ENCODE peak calls at places on chromosomes 2 and 18, in nine cellular contexts. One of them, this sample, is unnamed.

GRCh38 chr2:104429978-104430740 is 423.8 kb upstream of the POU3F3 start:
- DNase-seq in left kidney: peak
- DNase-seq in stimulated activated CD8-positive, alpha-beta memory T cell treated with anti-CD3 and anti-CD28 coated beads, Interleukin-12 subunit alpha, Interleukin-12 subunit beta, amount 100 ng/mL, for 1 hour: no peak
- DNase-seq in fibroblast of villous mesenchyme: no peak
- DNase-seq in A172: no peak
- DNase-seq in M059J: no peak
- DNase-seq in non-pigmented ciliary epithelial cell: no peak
- DNase-seq in Calu3: no peak
- DNase-seq in lower leg skin: no peak
- DNase-seq in this sample: no peak

GRCh38 chr2:173496746-173497145 is 142.1 kb downstream of the CDCA7 start:
- DNase-seq in fibroblast of villous mesenchyme: peak
- DNase-seq in left kidney: no peak
- DNase-seq in stimulated activated CD8-positive, alpha-beta memory T cell treated with anti-CD3 and anti-CD28 coated beads, Interleukin-12 subunit alpha, Interleukin-12 subunit beta, amount 100 ng/mL, for 1 hour: no peak
- DNase-seq in A172: peak
- DNase-seq in M059J: peak
- DNase-seq in lower leg skin: no peak
- DNase-seq in non-pigmented ciliary epithelial cell: peak
- DNase-seq in Calu3: no peak
- DNase-seq in this sample: no peak

GRCh38 chr18:3448845-3449701 is 899 bp upstream of the TGIF1 start:
- DNase-seq in Calu3: peak
- DNase-seq in A172: peak
- DNase-seq in M059J: peak
- DNase-seq in stimulated activated CD8-positive, alpha-beta memory T cell treated with anti-CD3 and anti-CD28 coated beads, Interleukin-12 subunit alpha, Interleukin-12 subunit beta, amount 100 ng/mL, for 1 hour: peak
- DNase-seq in left kidney: peak
- DNase-seq in fibroblast of villous mesenchyme: peak
- DNase-seq in non-pigmented ciliary epithelial cell: no peak
- DNase-seq in lower leg skin: peak
- DNase-seq in this sample: peak

GRCh38 chr2:26915316-26915715 is 55.1 kb upstream of the MAPRE3 start:
- DNase-seq in left kidney: no peak
- DNase-seq in fibroblast of villous mesenchyme: no peak
- DNase-seq in stimulated activated CD8-positive, alpha-beta memory T cell treated with anti-CD3 and anti-CD28 coated beads, Interleukin-12 subunit alpha, Interleukin-12 subunit beta, amount 100 ng/mL, for 1 hour: no peak
- DNase-seq in lower leg skin: peak
- DNase-seq in non-pigmented ciliary epithelial cell: no peak
- DNase-seq in M059J: no peak
- DNase-seq in A172: no peak
- DNase-seq in Calu3: no peak
- DNase-seq in this sample: no peak

GRCh38 chr2:85017436-85018048 is 46.6 kb downstream of the KCMF1 start:
- DNase-seq in left kidney: peak
- DNase-seq in lower leg skin: no peak
- DNase-seq in Calu3: no peak
- DNase-seq in A172: peak
- DNase-seq in M059J: peak
- DNase-seq in fibroblast of villous mesenchyme: peak
- DNase-seq in stimulated activated CD8-positive, alpha-beta memory T cell treated with anti-CD3 and anti-CD28 coated beads, Interleukin-12 subunit alpha, Interleukin-12 subunit beta, amount 100 ng/mL, for 1 hour: no peak
- DNase-seq in non-pigmented ciliary epithelial cell: no peak
- DNase-seq in this sample: peak

GRCh38 chr2:180203972-180204371 is 196.9 kb upstream of the CWC22 start:
- DNase-seq in M059J: peak
- DNase-seq in stimulated activated CD8-positive, alpha-beta memory T cell treated with anti-CD3 and anti-CD28 coated beads, Interleukin-12 subunit alpha, Interleukin-12 subunit beta, amount 100 ng/mL, for 1 hour: no peak
- DNase-seq in left kidney: no peak
- DNase-seq in non-pigmented ciliary epithelial cell: peak
- DNase-seq in lower leg skin: no peak
- DNase-seq in Calu3: no peak
- DNase-seq in fibroblast of villous mesenchyme: peak
- DNase-seq in A172: no peak
- DNase-seq in this sample: no peak

GRCh38 chr2:86622878-86623548 is 652 bp downstream of the RNF103 start:
- DNase-seq in lower leg skin: peak
- DNase-seq in stimulated activated CD8-positive, alpha-beta memory T cell treated with anti-CD3 and anti-CD28 coated beads, Interleukin-12 subunit alpha, Interleukin-12 subunit beta, amount 100 ng/mL, for 1 hour: peak
- DNase-seq in A172: peak
- DNase-seq in M059J: no peak
- DNase-seq in left kidney: peak
- DNase-seq in Calu3: peak
- DNase-seq in fibroblast of villous mesenchyme: peak
- DNase-seq in non-pigmented ciliary epithelial cell: no peak
- DNase-seq in this sample: no peak

GRCh38 chr2:241154915-241155314 is 4.6 kb downstream of the PPP1R7 start:
- DNase-seq in M059J: no peak
- DNase-seq in A172: no peak
- DNase-seq in fibroblast of villous mesenchyme: no peak
- DNase-seq in non-pigmented ciliary epithelial cell: no peak
- DNase-seq in stimulated activated CD8-positive, alpha-beta memory T cell treated with anti-CD3 and anti-CD28 coated beads, Interleukin-12 subunit alpha, Interleukin-12 subunit beta, amount 100 ng/mL, for 1 hour: no peak
- DNase-seq in lower leg skin: no peak
- DNase-seq in left kidney: no peak
- DNase-seq in Calu3: no peak
- DNase-seq in this sample: no peak

GRCh38 chr2:240287496-240288086 is 147.1 kb upstream of the OTOS start:
- DNase-seq in Calu3: no peak
- DNase-seq in lower leg skin: peak
- DNase-seq in M059J: no peak
- DNase-seq in left kidney: no peak
- DNase-seq in non-pigmented ciliary epithelial cell: no peak
- DNase-seq in stimulated activated CD8-positive, alpha-beta memory T cell treated with anti-CD3 and anti-CD28 coated beads, Interleukin-12 subunit alpha, Interleukin-12 subunit beta, amount 100 ng/mL, for 1 hour: no peak
- DNase-seq in fibroblast of villous mesenchyme: no peak
- DNase-seq in A172: no peak
- DNase-seq in this sample: no peak

GRCh38 chr2:231673348-231673770 is 35.0 kb upstream of the PTMA start:
- DNase-seq in stimulated activated CD8-positive, alpha-beta memory T cell treated with anti-CD3 and anti-CD28 coated beads, Interleukin-12 subunit alpha, Interleukin-12 subunit beta, amount 100 ng/mL, for 1 hour: no peak
- DNase-seq in fibroblast of villous mesenchyme: peak
- DNase-seq in non-pigmented ciliary epithelial cell: no peak
- DNase-seq in A172: peak
- DNase-seq in left kidney: peak
- DNase-seq in M059J: no peak
- DNase-seq in lower leg skin: no peak
- DNase-seq in Calu3: peak
- DNase-seq in this sample: peak

GRCh38 chr2:219656523-219656922 is 29.1 kb downstream of the SLC4A3 start:
- DNase-seq in fibroblast of villous mesenchyme: peak
- DNase-seq in Calu3: no peak
- DNase-seq in stimulated activated CD8-positive, alpha-beta memory T cell treated with anti-CD3 and anti-CD28 coated beads, Interleukin-12 subunit alpha, Interleukin-12 subunit beta, amount 100 ng/mL, for 1 hour: no peak
- DNase-seq in non-pigmented ciliary epithelial cell: no peak
- DNase-seq in M059J: peak
- DNase-seq in lower leg skin: no peak
- DNase-seq in A172: peak
- DNase-seq in left kidney: no peak
- DNase-seq in this sample: no peak

GRCh38 chr2:236718207-236718992 is 148.8 kb downstream of the ACKR3 start:
- DNase-seq in non-pigmented ciliary epithelial cell: no peak
- DNase-seq in lower leg skin: no peak
- DNase-seq in M059J: peak
- DNase-seq in fibroblast of villous mesenchyme: no peak
- DNase-seq in left kidney: peak
- DNase-seq in Calu3: no peak
- DNase-seq in A172: peak
- DNase-seq in stimulated activated CD8-positive, alpha-beta memory T cell treated with anti-CD3 and anti-CD28 coated beads, Interleukin-12 subunit alpha, Interleukin-12 subunit beta, amount 100 ng/mL, for 1 hour: no peak
- DNase-seq in this sample: no peak

GRCh38 chr18:35050004-35050623 is 8.9 kb downstream of the MAPRE2 start:
- DNase-seq in stimulated activated CD8-positive, alpha-beta memory T cell treated with anti-CD3 and anti-CD28 coated beads, Interleukin-12 subunit alpha, Interleukin-12 subunit beta, amount 100 ng/mL, for 1 hour: no peak
- DNase-seq in lower leg skin: no peak
- DNase-seq in fibroblast of villous mesenchyme: peak
- DNase-seq in non-pigmented ciliary epithelial cell: no peak
- DNase-seq in M059J: peak
- DNase-seq in A172: peak
- DNase-seq in left kidney: no peak
- DNase-seq in Calu3: no peak
- DNase-seq in this sample: no peak

GRCh38 chr2:6955523-6956136 is 38.4 kb downstream of the RNF144A start:
- DNase-seq in left kidney: no peak
- DNase-seq in non-pigmented ciliary epithelial cell: no peak
- DNase-seq in fibroblast of villous mesenchyme: no peak
- DNase-seq in stimulated activated CD8-positive, alpha-beta memory T cell treated with anti-CD3 and anti-CD28 coated beads, Interleukin-12 subunit alpha, Interleukin-12 subunit beta, amount 100 ng/mL, for 1 hour: no peak
- DNase-seq in M059J: no peak
- DNase-seq in Calu3: no peak
- DNase-seq in A172: peak
- DNase-seq in lower leg skin: no peak
- DNase-seq in this sample: no peak

GRCh38 chr2:54635554-54636152 is 87.8 kb upstream of the EML6 start:
- DNase-seq in left kidney: no peak
- DNase-seq in M059J: peak
- DNase-seq in non-pigmented ciliary epithelial cell: no peak
- DNase-seq in fibroblast of villous mesenchyme: no peak
- DNase-seq in stimulated activated CD8-positive, alpha-beta memory T cell treated with anti-CD3 and anti-CD28 coated beads, Interleukin-12 subunit alpha, Interleukin-12 subunit beta, amount 100 ng/mL, for 1 hour: no peak
- DNase-seq in Calu3: no peak
- DNase-seq in A172: peak
- DNase-seq in lower leg skin: no peak
- DNase-seq in this sample: no peak

GRCh38 chr2:33135645-33136044 is 188.9 kb downstream of the LTBP1 start:
- DNase-seq in Calu3: no peak
- DNase-seq in non-pigmented ciliary epithelial cell: no peak
- DNase-seq in fibroblast of villous mesenchyme: peak
- DNase-seq in stimulated activated CD8-positive, alpha-beta memory T cell treated with anti-CD3 and anti-CD28 coated beads, Interleukin-12 subunit alpha, Interleukin-12 subunit beta, amount 100 ng/mL, for 1 hour: no peak
- DNase-seq in left kidney: no peak
- DNase-seq in lower leg skin: no peak
- DNase-seq in A172: no peak
- DNase-seq in M059J: no peak
- DNase-seq in this sample: no peak

GRCh38 chr18:48640566-48641270 is 101.9 kb downstream of the CTIF start:
- DNase-seq in A172: peak
- DNase-seq in Calu3: no peak
- DNase-seq in stimulated activated CD8-positive, alpha-beta memory T cell treated with anti-CD3 and anti-CD28 coated beads, Interleukin-12 subunit alpha, Interleukin-12 subunit beta, amount 100 ng/mL, for 1 hour: no peak
- DNase-seq in non-pigmented ciliary epithelial cell: no peak
- DNase-seq in fibroblast of villous mesenchyme: no peak
- DNase-seq in left kidney: no peak
- DNase-seq in lower leg skin: peak
- DNase-seq in M059J: peak
- DNase-seq in this sample: no peak

GRCh38 chr2:227748079-227748478 is 2.4 kb downstream of the SCYGR8 start:
- DNase-seq in Calu3: no peak
- DNase-seq in M059J: peak
- DNase-seq in A172: no peak
- DNase-seq in left kidney: peak
- DNase-seq in lower leg skin: peak
- DNase-seq in non-pigmented ciliary epithelial cell: no peak
- DNase-seq in stimulated activated CD8-positive, alpha-beta memory T cell treated with anti-CD3 and anti-CD28 coated beads, Interleukin-12 subunit alpha, Interleukin-12 subunit beta, amount 100 ng/mL, for 1 hour: no peak
- DNase-seq in fibroblast of villous mesenchyme: no peak
- DNase-seq in this sample: peak

GRCh38 chr2:144511945-144512344 is 8.0 kb downstream of the ZEB2 start:
- DNase-seq in stimulated activated CD8-positive, alpha-beta memory T cell treated with anti-CD3 and anti-CD28 coated beads, Interleukin-12 subunit alpha, Interleukin-12 subunit beta, amount 100 ng/mL, for 1 hour: no peak
- DNase-seq in fibroblast of villous mesenchyme: no peak
- DNase-seq in M059J: no peak
- DNase-seq in Calu3: no peak
- DNase-seq in non-pigmented ciliary epithelial cell: no peak
- DNase-seq in left kidney: no peak
- DNase-seq in lower leg skin: no peak
- DNase-seq in A172: no peak
- DNase-seq in this sample: no peak

GRCh38 chr2:190634381-190634780 is 14.5 kb upstream of the NAB1 start:
- DNase-seq in non-pigmented ciliary epithelial cell: no peak
- DNase-seq in Calu3: no peak
- DNase-seq in A172: no peak
- DNase-seq in left kidney: no peak
- DNase-seq in stimulated activated CD8-positive, alpha-beta memory T cell treated with anti-CD3 and anti-CD28 coated beads, Interleukin-12 subunit alpha, Interleukin-12 subunit beta, amount 100 ng/mL, for 1 hour: no peak
- DNase-seq in lower leg skin: no peak
- DNase-seq in M059J: no peak
- DNase-seq in fibroblast of villous mesenchyme: peak
- DNase-seq in this sample: no peak

GRCh38 chr18:56593906-56594305 is 44.5 kb downstream of the TXNL1 start:
- DNase-seq in left kidney: no peak
- DNase-seq in fibroblast of villous mesenchyme: no peak
- DNase-seq in lower leg skin: no peak
- DNase-seq in stimulated activated CD8-positive, alpha-beta memory T cell treated with anti-CD3 and anti-CD28 coated beads, Interleukin-12 subunit alpha, Interleukin-12 subunit beta, amount 100 ng/mL, for 1 hour: no peak
- DNase-seq in non-pigmented ciliary epithelial cell: peak
- DNase-seq in A172: peak
- DNase-seq in M059J: peak
- DNase-seq in Calu3: no peak
- DNase-seq in this sample: no peak

GRCh38 chr18:42792731-42793130 is 322.8 kb downstream of the RIT2 start:
- DNase-seq in Calu3: no peak
- DNase-seq in stimulated activated CD8-positive, alpha-beta memory T cell treated with anti-CD3 and anti-CD28 coated beads, Interleukin-12 subunit alpha, Interleukin-12 subunit beta, amount 100 ng/mL, for 1 hour: no peak
- DNase-seq in A172: no peak
- DNase-seq in lower leg skin: no peak
- DNase-seq in M059J: no peak
- DNase-seq in fibroblast of villous mesenchyme: no peak
- DNase-seq in non-pigmented ciliary epithelial cell: peak
- DNase-seq in left kidney: no peak
- DNase-seq in this sample: no peak

GRCh38 chr2:47310801-47311560 is 92.0 kb upstream of the MSH2 start:
- DNase-seq in left kidney: no peak
- DNase-seq in fibroblast of villous mesenchyme: no peak
- DNase-seq in M059J: no peak
- DNase-seq in A172: peak
- DNase-seq in Calu3: peak
- DNase-seq in stimulated activated CD8-positive, alpha-beta memory T cell treated with anti-CD3 and anti-CD28 coated beads, Interleukin-12 subunit alpha, Interleukin-12 subunit beta, amount 100 ng/mL, for 1 hour: no peak
- DNase-seq in lower leg skin: no peak
- DNase-seq in non-pigmented ciliary epithelial cell: no peak
- DNase-seq in this sample: no peak

GRCh38 chr2:218831378-218831990 is at the start of gene PRKAG3:
- DNase-seq in fibroblast of villous mesenchyme: no peak
- DNase-seq in left kidney: no peak
- DNase-seq in non-pigmented ciliary epithelial cell: no peak
- DNase-seq in A172: no peak
- DNase-seq in stimulated activated CD8-positive, alpha-beta memory T cell treated with anti-CD3 and anti-CD28 coated beads, Interleukin-12 subunit alpha, Interleukin-12 subunit beta, amount 100 ng/mL, for 1 hour: no peak
- DNase-seq in M059J: no peak
- DNase-seq in lower leg skin: peak
- DNase-seq in Calu3: no peak
- DNase-seq in this sample: no peak

GRCh38 chr2:197168705-197169104 is 141.9 kb downstream of the ANKRD44 start:
- DNase-seq in non-pigmented ciliary epithelial cell: no peak
- DNase-seq in fibroblast of villous mesenchyme: peak
- DNase-seq in A172: peak
- DNase-seq in Calu3: peak
- DNase-seq in M059J: peak
- DNase-seq in stimulated activated CD8-positive, alpha-beta memory T cell treated with anti-CD3 and anti-CD28 coated beads, Interleukin-12 subunit alpha, Interleukin-12 subunit beta, amount 100 ng/mL, for 1 hour: peak
- DNase-seq in left kidney: peak
- DNase-seq in lower leg skin: peak
- DNase-seq in this sample: peak

GRCh38 chr2:207082619-207083018 is 83.1 kb downstream of the KLF7 start:
- DNase-seq in Calu3: no peak
- DNase-seq in non-pigmented ciliary epithelial cell: no peak
- DNase-seq in lower leg skin: no peak
- DNase-seq in stimulated activated CD8-positive, alpha-beta memory T cell treated with anti-CD3 and anti-CD28 coated beads, Interleukin-12 subunit alpha, Interleukin-12 subunit beta, amount 100 ng/mL, for 1 hour: no peak
- DNase-seq in left kidney: no peak
- DNase-seq in A172: no peak
- DNase-seq in fibroblast of villous mesenchyme: no peak
- DNase-seq in M059J: no peak
- DNase-seq in this sample: no peak